ENCODE peak calls at places on chromosomes 1 and 21, in nine cellular contexts. L, Z, K, D, V, T, G, B and P are unnamed samples.

GRCh38 chr1:230270185-230270939 is 155.8 kb downstream of the PGBD5 start:
- DNase-seq in D (peak; percentile 58), L (no peak), T (no peak), V (no peak), G (no peak), Z (peak; percentile 57), K (no peak), B (no peak), P (no peak)

GRCh38 chr1:65458730-65459396 is 38.4 kb downstream of the LEPR start:
- DNase-seq in K (no peak), D (no peak), L (no peak), B (no peak), Z (no peak), T (no peak), V (no peak), G (no peak), P (no peak)

GRCh38 chr21:38789275-38789674 is 16.5 kb upstream of the ETS2 start:
- DNase-seq in L (no peak), D (no peak), K (no peak), T (no peak), B (no peak), Z (no peak), G (no peak), V (no peak), P (no peak)

GRCh38 chr1:9121891-9122409 is 7.0 kb downstream of the GPR157 start:
- DNase-seq in G (no peak), V (no peak), L (no peak), T (no peak), B (no peak), D (no peak), K (no peak), Z (peak; percentile 76), P (no peak)

GRCh38 chr1:193589597-193590040 is 403.2 kb upstream of the B3GALT2 start:
- DNase-seq in B (peak; percentile 43), Z (no peak), V (peak; percentile 22), K (no peak), D (peak; percentile 39), T (no peak), L (no peak), G (no peak), P (peak; percentile 23)

GRCh38 chr1:205262706-205263105 is 35.0 kb downstream of the TMCC2 start:
- DNase-seq in V (no peak), B (no peak), T (no peak), G (no peak), K (no peak), Z (no peak), L (no peak), D (peak; percentile 60), P (no peak)

GRCh38 chr1:205009666-205010065 is 33.3 kb upstream of the CNTN2 start:
- DNase-seq in K (no peak), Z (no peak), G (no peak), L (no peak), D (no peak), B (no peak), T (no peak), V (no peak), P (no peak)

GRCh38 chr1:54290443-54291184 is 90.6 kb downstream of the MRPL37 start:
- DNase-seq in K (no peak), D (peak; percentile 52), T (no peak), B (no peak), L (no peak), V (peak; percentile 41), G (no peak), Z (no peak), P (peak; percentile 31)

GRCh38 chr1:219299420-219299819 is 125.7 kb downstream of the LYPLAL1 start:
- DNase-seq in L (no peak), B (peak; percentile 25), V (no peak), T (no peak), K (no peak), Z (no peak), G (no peak), D (peak; percentile 90), P (no peak)

GRCh38 chr1:205069371-205070125 is 14.7 kb downstream of the TMEM81 start:
- DNase-seq in L (no peak), V (no peak), D (no peak), T (peak; percentile 62), K (no peak), Z (no peak), B (no peak), G (no peak), P (no peak)

GRCh38 chr1:81549588-81550127 is 251.1 kb upstream of the ADGRL2 start:
- DNase-seq in G (no peak), T (no peak), K (no peak), Z (peak; percentile 20), D (peak; percentile 35), L (peak; percentile 32), V (peak; percentile 46), B (peak; percentile 74), P (no peak)

GRCh38 chr1:159587461-159587951 is at the start of gene APCS:
- DNase-seq in B (no peak), V (no peak), Z (no peak), G (no peak), D (no peak), L (no peak), T (no peak), K (no peak), P (no peak)
- TF ChIP-seq CTCF in B (no peak), V (no peak), Z (no peak), G (no peak), D (no peak), L (no peak), T (no peak), K (no peak), P (no peak)

DNA sequence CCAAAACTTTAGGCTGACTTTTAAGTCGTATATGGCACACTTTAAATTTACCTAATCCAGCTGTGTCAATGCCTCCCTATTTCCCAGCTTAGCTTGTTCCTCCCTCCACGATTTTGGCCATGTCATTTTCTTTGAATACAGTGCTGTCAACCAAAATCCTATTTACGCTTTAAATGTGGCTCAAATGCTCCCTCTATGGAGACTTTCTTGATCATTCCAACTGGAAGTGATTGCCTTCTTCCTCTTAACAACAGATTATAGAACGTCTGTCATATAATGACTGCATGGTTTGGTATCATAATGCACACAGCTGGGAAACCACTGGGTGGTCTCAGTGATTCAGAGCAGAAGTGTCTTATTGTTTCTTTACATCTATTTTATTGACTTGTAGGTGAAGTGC is 18.9 kb upstream of the BATF3 start:
- DNase-seq in B (peak; percentile 64), Z (no peak), D (no peak), T (no peak), V (no peak), K (no peak), L (no peak), G (no peak), P (no peak)
- TF ChIP-seq CTCF in B (peak; percentile 69), Z (no peak), D (peak; percentile 30), T (no peak), V (peak; percentile 28), K (no peak), L (no peak), G (no peak), P (no peak)

GRCh38 chr1:203082571-203083462 is 3.0 kb downstream of the MYOG start:
- DNase-seq in V (no peak), K (no peak), Z (no peak), L (no peak), T (peak; percentile 29), D (no peak), G (no peak), B (no peak), P (no peak)

GRCh38 chr1:203083463-203083921 is 2.3 kb downstream of the MYOG start:
- DNase-seq in G (peak; percentile 76), D (no peak), V (no peak), Z (no peak), B (no peak), L (no peak), T (peak; percentile 61), K (no peak), P (no peak)

GRCh38 chr1:203086992-203087763 is 1.4 kb upstream of the MYOG start:
- DNase-seq in K (no peak), B (no peak), D (no peak), V (no peak), T (no peak), G (peak; percentile 27), Z (no peak), L (no peak), P (no peak)

GRCh38 chr1:203085528-203086406 is at the start of gene MYOG:
- DNase-seq in K (no peak), G (peak; percentile 60), B (no peak), V (no peak), Z (no peak), T (peak; percentile 14), D (no peak), L (no peak), P (no peak)

GRCh38 chr1:203084588-203085527 is 954 bp downstream of the MYOG start:
- DNase-seq in L (peak; percentile 13), G (peak; percentile 79), V (no peak), Z (peak; percentile 67), K (no peak), T (peak; percentile 56), B (peak; percentile 42), D (no peak), P (no peak)
- TF ChIP-seq CTCF in L (no peak), G (no peak), V (peak; percentile 81), Z (peak; percentile 68), K (no peak), T (no peak), B (peak; percentile 78), D (peak; percentile 23), P (peak; percentile 47)

DNA sequence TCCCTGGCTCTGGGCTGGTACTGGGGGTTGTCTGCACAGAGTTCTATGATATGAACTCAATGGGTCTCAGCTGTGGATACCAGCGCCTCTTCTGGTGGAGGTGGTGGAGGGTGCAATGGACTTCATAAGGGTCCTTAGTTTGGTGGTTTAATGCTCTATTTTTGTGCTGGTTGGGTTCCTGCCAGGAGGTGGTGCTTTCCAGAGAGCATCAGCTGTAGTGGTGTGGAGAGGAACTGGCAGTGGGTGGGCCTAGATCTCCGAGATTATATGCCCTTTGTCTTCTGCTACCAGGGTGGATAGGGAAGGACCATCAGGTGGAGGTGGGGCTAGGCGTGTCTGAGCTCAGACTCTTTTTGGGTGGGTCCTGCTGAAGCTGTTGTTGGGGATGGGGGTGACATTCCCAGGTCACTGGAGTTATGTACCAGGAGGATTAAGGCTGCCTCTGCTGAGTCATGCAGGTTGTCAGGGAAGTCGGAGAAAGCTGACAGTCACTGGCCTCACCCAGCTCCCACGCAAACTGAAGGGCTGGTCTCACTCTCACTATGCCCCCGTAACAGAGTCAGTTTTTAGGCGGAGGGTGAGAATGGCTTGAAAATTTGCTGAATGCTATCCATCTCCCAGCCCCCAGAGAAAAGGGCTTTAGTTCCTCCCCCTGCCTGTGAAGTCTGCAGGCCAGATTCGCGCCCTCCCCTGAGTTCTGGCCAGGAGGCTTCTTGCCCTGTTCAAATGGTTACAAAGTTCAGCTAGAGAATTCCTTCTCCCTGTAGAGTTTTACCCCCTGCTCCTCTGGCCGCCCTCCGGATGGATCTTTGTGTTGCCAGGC is 902.9 kb downstream of the LTN1 start:
- DNase-seq in K (no peak), B (peak; percentile 16), V (no peak), G (no peak), L (peak; percentile 25), T (no peak), Z (no peak), D (no peak), P (peak; percentile 61)
- TF ChIP-seq CTCF in K (no peak), B (no peak), V (no peak), G (no peak), L (no peak), T (no peak), Z (no peak), D (no peak), P (no peak)

DNA sequence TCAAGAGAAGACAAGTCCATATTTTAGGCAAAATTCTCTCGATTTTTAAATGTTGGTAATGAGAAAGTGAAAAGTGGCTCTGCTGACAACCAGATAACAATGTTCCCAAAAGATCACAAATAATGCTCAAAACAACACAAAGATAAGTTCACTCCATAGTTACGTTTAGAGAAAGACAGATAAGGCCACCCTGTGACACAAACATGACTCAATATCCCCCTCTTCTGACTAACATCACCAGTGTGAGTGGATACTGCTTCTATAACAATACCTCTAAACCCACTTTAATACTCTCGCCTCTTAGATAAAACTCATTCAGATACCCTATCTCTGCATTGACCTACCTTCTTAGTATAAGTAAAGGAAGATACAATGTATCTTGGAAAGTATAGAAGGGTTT is 51.2 kb upstream of the RGS7 start:
- DNase-seq in T (no peak), L (peak; percentile 18), D (peak; percentile 3), Z (no peak), B (peak; percentile 78), G (no peak), K (no peak), V (peak; percentile 31), P (no peak)
- TF ChIP-seq CTCF in T (no peak), L (peak; percentile 17), D (no peak), Z (no peak), B (peak; percentile 85), G (no peak), K (no peak), V (peak; percentile 59), P (peak; percentile 36)